ENCODE peak calls at places on chromosomes 2 and 18, in ten cellular contexts. H is M059J; Z is T-helper 9 cell; L is lung; V is ELR; E is activated CD4-positive, alpha-beta T cell treated with anti-CD3 and anti-CD28 coated beads, Interleukin-2, amount 10 ng/mL, durations not matched to agents 7 days and 5 days; T is ACHN; S is foreskin fibroblast; I is ureter; X is NCI-H510A treated with DMSO at 0.1 percent for 48 hours. C is an unnamed sample.

GRCh38 chr2:227248876-227249275 is 76.2 kb upstream of the MFF start:
- DNase-seq in X (no peak), S (no peak), V (no peak), E (no peak), L (no peak), Z (no peak), I (no peak), T (no peak), H (no peak), C (no peak)

GRCh38 chr2:85589982-85590791 is 5.4 kb upstream of the RNF181 start:
- DNase-seq in V (peak), E (no peak), S (peak), T (peak), H (peak), I (no peak), X (peak), L (peak), Z (no peak), C (no peak)

GRCh38 chr2:204670756-204671155 is 125.5 kb downstream of the PARD3B start:
- DNase-seq in L (no peak), E (no peak), Z (no peak), I (no peak), X (no peak), V (no peak), H (no peak), T (no peak), S (no peak), C (no peak)

GRCh38 chr2:104969564-104969963 is 68.3 kb upstream of the MRPS9 start:
- DNase-seq in X (peak), I (no peak), T (peak), Z (no peak), H (peak), V (peak), E (no peak), L (no peak), S (no peak), C (peak)

GRCh38 chr2:70977605-70978205 is 725 bp upstream of the ANKRD53 start:
- DNase-seq in Z (no peak), E (peak), I (no peak), V (peak), S (peak), H (peak), L (peak), X (peak), T (peak), C (no peak)

GRCh38 chr2:42872736-42873135 is 80.4 kb upstream of the HAAO start:
- DNase-seq in H (no peak), T (no peak), I (no peak), X (no peak), S (peak), E (no peak), L (no peak), V (no peak), Z (no peak), C (no peak)

GRCh38 chr2:8203354-8203753 is 478.5 kb upstream of the ID2 start:
- DNase-seq in L (no peak), T (no peak), V (no peak), H (no peak), Z (no peak), S (no peak), E (no peak), X (no peak), I (no peak), C (no peak)

GRCh38 chr2:158542577-158542976 is 85.8 kb downstream of the PKP4 start:
- DNase-seq in S (no peak), T (no peak), L (no peak), X (no peak), V (peak), E (no peak), I (no peak), H (no peak), Z (no peak), C (no peak)

GRCh38 chr2:238688197-238689153 is 159.4 kb upstream of the TWIST2 start:
- DNase-seq in V (no peak), T (no peak), H (no peak), E (no peak), Z (no peak), L (no peak), X (no peak), I (no peak), S (no peak), C (no peak)

GRCh38 chr18:57951999-57952774 is 91.8 kb upstream of the NEDD4L start:
- DNase-seq in S (no peak), E (no peak), I (no peak), H (peak), L (peak), Z (no peak), T (no peak), V (no peak), X (no peak), C (no peak)

GRCh38 chr2:131543385-131543891 is 15.8 kb downstream of the CCDC74A start:
- DNase-seq in Z (no peak), V (no peak), H (no peak), S (no peak), I (no peak), X (no peak), E (no peak), L (no peak), T (no peak), C (no peak)

GRCh38 chr2:6877402-6878305 is at the start of gene RSAD2:
- DNase-seq in X (peak), S (no peak), H (peak), Z (no peak), E (peak), L (peak), T (peak), I (peak), V (peak), C (no peak)

GRCh38 chr2:219497495-219498279 is 1.0 kb upstream of the GMPPA start:
- DNase-seq in E (peak), I (peak), T (peak), V (peak), H (peak), L (peak), X (peak), Z (no peak), S (peak), C (peak)

GRCh38 chr2:47293967-47294366 is 109.0 kb upstream of the MSH2 start:
- DNase-seq in L (no peak), H (no peak), X (no peak), I (no peak), V (no peak), Z (no peak), S (no peak), E (no peak), T (no peak), C (no peak)

GRCh38 chr18:23648456-23648855 is 14.3 kb downstream of the ANKRD29 start:
- DNase-seq in E (no peak), L (no peak), H (no peak), X (no peak), V (no peak), S (no peak), T (no peak), Z (no peak), I (no peak), C (no peak)